ENCODE peak calls at places on chromosomes 5 and 9, in five cellular contexts. One of them, this sample, is unnamed.
A peak's percentile ranks its signal among the peaks of the same experiment; 100 is the strongest.

GRCh38 chr5:127934791-127935256 is 148.7 kb upstream of the SLC12A2 start:
- DNase-seq in gastrocnemius medialis: no peak
- DNase-seq in body of pancreas: no peak
- DNase-seq in lower lobe of right lung: no peak
- DNase-seq in IMR-90: peak; percentile 63
- DNase-seq in this sample: no peak

GRCh38 chr5:118578093-118578492 is 410.3 kb downstream of the DTWD2 start:
- DNase-seq in gastrocnemius medialis: no peak
- DNase-seq in body of pancreas: no peak
- DNase-seq in lower lobe of right lung: no peak
- DNase-seq in IMR-90: no peak
- DNase-seq in this sample: no peak

GRCh38 chr5:159849437-159850191 is 66.7 kb upstream of the ADRA1B start:
- DNase-seq in lower lobe of right lung: no peak
- DNase-seq in IMR-90: peak; percentile 80
- DNase-seq in gastrocnemius medialis: peak; percentile 47
- DNase-seq in body of pancreas: no peak
- DNase-seq in this sample: no peak

GRCh38 chr5:96651948-96652753 is 10.0 kb upstream of the CAST start:
- DNase-seq in body of pancreas: no peak
- DNase-seq in gastrocnemius medialis: no peak
- DNase-seq in IMR-90: no peak
- DNase-seq in lower lobe of right lung: no peak
- DNase-seq in this sample: no peak

GRCh38 chr9:107491081-107492053 is 1.8 kb upstream of the KLF4 start:
- DNase-seq in body of pancreas: peak; percentile 23
- DNase-seq in IMR-90: no peak
- DNase-seq in lower lobe of right lung: peak; percentile 51
- DNase-seq in gastrocnemius medialis: no peak
- DNase-seq in this sample: peak; percentile 35

GRCh38 chr5:58363850-58364249 is 96.0 kb downstream of the PLK2 start:
- DNase-seq in lower lobe of right lung: no peak
- DNase-seq in IMR-90: no peak
- DNase-seq in body of pancreas: no peak
- DNase-seq in gastrocnemius medialis: no peak
- DNase-seq in this sample: no peak

GRCh38 chr9:133711428-133712220 is 26.5 kb downstream of the SARDH start:
- DNase-seq in gastrocnemius medialis: no peak
- DNase-seq in lower lobe of right lung: peak; percentile 43
- DNase-seq in body of pancreas: no peak
- DNase-seq in IMR-90: peak; percentile 85
- DNase-seq in this sample: no peak

GRCh38 chr5:126480824-126481223 is 57.6 kb downstream of the GRAMD2B start:
- DNase-seq in IMR-90: no peak
- DNase-seq in gastrocnemius medialis: no peak
- DNase-seq in lower lobe of right lung: no peak
- DNase-seq in body of pancreas: no peak
- DNase-seq in this sample: no peak

GRCh38 chr5:164672931-164673694 is 1167.7 kb downstream of the MAT2B start:
- DNase-seq in gastrocnemius medialis: no peak
- DNase-seq in body of pancreas: no peak
- DNase-seq in IMR-90: peak; percentile 17
- DNase-seq in lower lobe of right lung: no peak
- DNase-seq in this sample: no peak

GRCh38 chr9:94165592-94166236 is 81.5 kb downstream of the PTPDC1 start:
- DNase-seq in gastrocnemius medialis: peak; percentile 98
- DNase-seq in IMR-90: peak; percentile 99
- DNase-seq in lower lobe of right lung: peak; percentile 99
- DNase-seq in body of pancreas: peak; percentile 98
- DNase-seq in this sample: peak; percentile 98

GRCh38 chr5:136458481-136458880 is 93.1 kb upstream of the TRPC7 start:
- DNase-seq in lower lobe of right lung: no peak
- DNase-seq in gastrocnemius medialis: no peak
- DNase-seq in body of pancreas: peak; percentile 58
- DNase-seq in IMR-90: no peak
- DNase-seq in this sample: no peak

GRCh38 chr5:32642276-32643002 is 57.1 kb downstream of the SUB1 start:
- DNase-seq in gastrocnemius medialis: no peak
- DNase-seq in lower lobe of right lung: no peak
- DNase-seq in body of pancreas: no peak
- DNase-seq in IMR-90: peak; percentile 61
- DNase-seq in this sample: no peak

DNA sequence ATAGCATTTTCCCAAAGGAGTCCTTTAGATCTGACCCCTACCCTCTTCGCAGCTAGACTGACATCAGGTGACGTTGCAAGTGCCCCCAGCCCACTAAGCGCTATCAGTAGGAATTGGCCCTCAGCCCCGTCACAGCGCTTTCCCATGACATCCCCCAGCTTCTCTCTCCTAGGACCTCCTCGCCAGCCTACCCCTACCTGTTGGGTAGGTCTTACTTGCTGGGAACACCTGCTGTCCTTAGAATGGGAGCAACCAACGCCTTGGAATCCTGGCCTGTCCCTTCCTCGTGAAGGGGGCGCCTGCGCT is 589 bp upstream of the PIP5K1B start:
- DNase-seq in body of pancreas: no peak
- DNase-seq in gastrocnemius medialis: no peak
- DNase-seq in lower lobe of right lung: no peak
- DNase-seq in IMR-90: no peak
- DNase-seq in this sample: no peak
- H3K4me3 ChIP-seq in body of pancreas: peak overlapping the region; percentile 25
- H3K4me3 ChIP-seq in gastrocnemius medialis: peak overlapping the region; percentile 79
- H3K4me3 ChIP-seq in lower lobe of right lung: peak overlapping the region; percentile 73
- H3K4me3 ChIP-seq in IMR-90: no peak overlapping the region
- H3K4me3 ChIP-seq in this sample: peak overlapping the region; percentile 88

GRCh38 chr5:107670028-107670926 is 460 bp downstream of the EFNA5 start:
- DNase-seq in body of pancreas: peak; percentile 29
- DNase-seq in IMR-90: peak; percentile 2
- DNase-seq in lower lobe of right lung: peak; percentile 51
- DNase-seq in gastrocnemius medialis: no peak
- DNase-seq in this sample: peak; percentile 27
- H3K27ac ChIP-seq in body of pancreas: no peak overlapping the region
- H3K27ac ChIP-seq in IMR-90: no peak overlapping the region
- H3K27ac ChIP-seq in lower lobe of right lung: peak overlapping the region; percentile 67
- H3K27ac ChIP-seq in gastrocnemius medialis: peak overlapping the region; percentile 37
- H3K27ac ChIP-seq in this sample: peak overlapping the region; percentile 88

GRCh38 chr9:4936823-4937222 is 48.2 kb upstream of the JAK2 start:
- DNase-seq in lower lobe of right lung: no peak
- DNase-seq in body of pancreas: no peak
- DNase-seq in IMR-90: no peak
- DNase-seq in gastrocnemius medialis: no peak
- DNase-seq in this sample: no peak
- H3K4me3 ChIP-seq in lower lobe of right lung: no peak overlapping the region
- H3K4me3 ChIP-seq in body of pancreas: no peak overlapping the region
- H3K4me3 ChIP-seq in IMR-90: no peak overlapping the region
- H3K4me3 ChIP-seq in gastrocnemius medialis: no peak overlapping the region
- H3K4me3 ChIP-seq in this sample: no peak overlapping the region

DNA sequence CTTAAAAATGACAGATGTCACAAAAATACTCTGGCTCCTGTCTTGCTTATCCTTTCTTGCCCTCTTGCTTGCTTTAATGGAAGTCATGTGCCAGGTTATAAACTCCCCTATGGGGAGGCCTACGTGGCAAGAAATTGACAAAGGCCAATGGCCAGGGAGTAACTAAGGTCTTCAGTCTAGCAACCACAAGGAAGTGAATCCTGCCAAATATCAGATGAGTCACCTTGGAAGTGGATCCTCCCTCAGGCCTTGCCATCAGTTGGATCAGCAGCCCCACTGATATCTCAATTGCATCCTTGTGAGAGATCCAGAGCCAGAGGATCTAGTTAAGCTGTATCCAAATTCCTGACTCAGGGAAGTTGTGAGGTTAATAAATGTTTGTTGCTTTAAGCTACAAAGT is 82.8 kb downstream of the CAAP1 start:
- DNase-seq in gastrocnemius medialis: no peak
- DNase-seq in IMR-90: peak; percentile 58
- DNase-seq in body of pancreas: no peak
- DNase-seq in lower lobe of right lung: no peak
- DNase-seq in this sample: no peak
- H3K27ac ChIP-seq in gastrocnemius medialis: no peak overlapping the region
- H3K27ac ChIP-seq in IMR-90: no peak overlapping the region
- H3K27ac ChIP-seq in body of pancreas: no peak overlapping the region
- H3K27ac ChIP-seq in lower lobe of right lung: no peak overlapping the region
- H3K27ac ChIP-seq in this sample: no peak overlapping the region

This sample was measured in transverse colon.